ENCODE peak calls at places on chromosome 5, in eight cellular contexts. X is HCEC 1CT; A is GM23338; V is ureter; Q is iris pigment epithelial cell; L is sciatic nerve; K is stimulated activated CD4-positive, alpha-beta T cell treated with anti-CD3 and anti-CD28 coated beads, Interleukin-12 subunit alpha, Interleukin-12 subunit beta, amount 100 ng/mL, for 48 hours; D is IMR-90. P is an unnamed sample.

GRCh38 chr5:123813937-123814624 is 302.1 kb downstream of the CSNK1G3 start:
- DNase-seq in X (peak; percentile 24), A (no peak), V (no peak), Q (peak; percentile 39), L (no peak), K (no peak), D (peak; percentile 25), P (no peak)

GRCh38 chr5:127934791-127935256 is 148.7 kb upstream of the SLC12A2 start:
- DNase-seq in X (peak; percentile 59), A (peak; percentile 82), V (no peak), Q (peak; percentile 74), L (no peak), K (no peak), D (peak; percentile 63), P (no peak)

GRCh38 chr5:31470608-31471007 is 61.3 kb downstream of the DROSHA start:
- DNase-seq in X (peak; percentile 53), A (no peak), V (peak; percentile 46), Q (peak; percentile 57), L (peak; percentile 68), K (no peak), D (peak; percentile 54), P (no peak)

GRCh38 chr5:62115009-62115408 is 191.0 kb upstream of the KIF2A start:
- DNase-seq in X (no peak), A (no peak), V (no peak), Q (no peak), L (no peak), K (no peak), D (no peak), P (no peak)

GRCh38 chr5:127875235-127876021 is 172.2 kb downstream of the CCDC192 start:
- DNase-seq in X (peak; percentile 47), A (peak; percentile 76), V (peak; percentile 42), Q (peak; percentile 70), L (no peak), K (peak; percentile 2), D (peak; percentile 52), P (peak; percentile 1)

GRCh38 chr5:176846335-176847140 is 36.2 kb downstream of the UNC5A start:
- DNase-seq in X (no peak), A (peak; percentile 21), V (no peak), Q (no peak), L (no peak), K (no peak), D (no peak), P (no peak)

GRCh38 chr5:127492854-127493738 is 24.3 kb upstream of the PRRC1 start:
- DNase-seq in X (peak; percentile 54), A (peak; percentile 56), V (no peak), Q (peak; percentile 38), L (no peak), K (no peak), D (peak; percentile 36), P (no peak)

GRCh38 chr5:99061299-99061698 is 132.5 kb upstream of the CHD1 start:
- DNase-seq in X (peak; percentile 1), A (no peak), V (no peak), Q (peak; percentile 5), L (no peak), K (no peak), D (no peak), P (no peak)

GRCh38 chr5:94433393-94434149 is 184.8 kb downstream of the KIAA0825 start:
- DNase-seq in X (peak; percentile 79), A (no peak), V (no peak), Q (peak; percentile 97), L (no peak), K (no peak), D (peak; percentile 64), P (no peak)

GRCh38 chr5:154198611-154199230 is 8.2 kb downstream of the GALNT10 start:
- DNase-seq in X (peak; percentile 93), A (peak; percentile 34), V (no peak), Q (peak; percentile 85), L (no peak), K (no peak), D (peak; percentile 89), P (no peak)

GRCh38 chr5:171157775-171158174 is 151.3 kb upstream of the TLX3 start:
- DNase-seq in X (no peak), A (no peak), V (no peak), Q (no peak), L (no peak), K (no peak), D (no peak), P (no peak)

P was measured in stimulated activated naive B cell treated with anti-CD40 and anti-IgM and Interleukin-4, amounts not matched to agents 10 μg/mL and 1 μg/mL and 100 μg/mL, for 72 hours.